ENCODE peak calls at places on chromosome 5, in seven cellular contexts. A is fibroblast of the aortic adventitia; G is CD8-positive, alpha-beta T cell; H is kidney epithelial cell; I is Peyer's patch; J is MCF 10A; X is endodermal cell. O is an unnamed sample.

GRCh38 chr5:57450991-57451876 is 31.4 kb downstream of the ACTBL2 start:
- DNase-seq in A (peak), G (no peak), H (peak), I (no peak), J (no peak), X (no peak), O (no peak)

GRCh38 chr5:178121450-178122276 is 8.3 kb downstream of the N4BP3 start:
- DNase-seq in A (peak), G (no peak), H (no peak), I (no peak), J (no peak), X (no peak), O (no peak)

GRCh38 chr5:71978216-71978615 is 129.1 kb upstream of the MAP1B start:
- DNase-seq in A (no peak), G (no peak), H (no peak), I (no peak), J (no peak), X (no peak), O (no peak)

GRCh38 chr5:150647275-150648251 is 7.1 kb downstream of the SYNPO start:
- DNase-seq in A (no peak), G (no peak), H (no peak), I (peak), J (no peak), X (no peak), O (peak)

GRCh38 chr5:151222769-151223446 is 984 bp downstream of the CCDC69 start:
- DNase-seq in A (peak), G (peak), H (no peak), I (no peak), J (peak), X (peak), O (no peak)

GRCh38 chr5:132840896-132841818 is 10.7 kb upstream of the SHROOM1 start:
- DNase-seq in A (peak), G (no peak), H (no peak), I (no peak), J (peak), X (peak), O (no peak)

GRCh38 chr5:6333182-6333905 is 45.0 kb downstream of the MED10 start:
- DNase-seq in A (no peak), G (no peak), H (no peak), I (no peak), J (no peak), X (no peak), O (no peak)

GRCh38 chr5:138466900-138467710 is 1.8 kb downstream of the EGR1 start:
- DNase-seq in A (peak), G (no peak), H (no peak), I (no peak), J (no peak), X (no peak), O (no peak)

GRCh38 chr5:133041157-133041784 is 10.5 kb upstream of the HSPA4 start:
- DNase-seq in A (no peak), G (no peak), H (no peak), I (no peak), J (peak), X (no peak), O (no peak)

GRCh38 chr5:168137265-168137664 is 154.2 kb upstream of the WWC1 start:
- DNase-seq in A (no peak), G (no peak), H (no peak), I (no peak), J (peak), X (no peak), O (no peak)

GRCh38 chr5:122404653-122405362 is 92.8 kb downstream of the SNCAIP start:
- DNase-seq in A (no peak), G (no peak), H (no peak), I (no peak), J (no peak), X (no peak), O (no peak)

GRCh38 chr5:177508837-177509236 is 789 bp downstream of the DOK3 start:
- DNase-seq in A (no peak), G (no peak), H (no peak), I (no peak), J (no peak), X (no peak), O (no peak)

GRCh38 chr5:13609504-13609903 is 335.0 kb downstream of the DNAH5 start:
- DNase-seq in A (no peak), G (no peak), H (no peak), I (no peak), J (no peak), X (no peak), O (no peak)

GRCh38 chr5:82115858-82116257 is 144.0 kb downstream of the ATG10 start:
- DNase-seq in A (no peak), G (no peak), H (no peak), I (no peak), J (no peak), X (no peak), O (no peak)

GRCh38 chr5:138661342-138661975 is 86.3 kb upstream of the HSPA9 start:
- DNase-seq in A (no peak), G (no peak), H (no peak), I (no peak), J (no peak), X (no peak), O (no peak)

GRCh38 chr5:168773231-168773630 is 194.1 kb upstream of the PANK3 start:
- DNase-seq in A (no peak), G (no peak), H (no peak), I (no peak), J (no peak), X (no peak), O (no peak)

GRCh38 chr5:65742565-65743231 is 20.7 kb downstream of the NLN start:
- DNase-seq in A (peak), G (no peak), H (no peak), I (no peak), J (peak), X (no peak), O (no peak)

GRCh38 chr5:179309751-179310320 is 35.4 kb downstream of the ADAMTS2 start:
- DNase-seq in A (no peak), G (no peak), H (no peak), I (peak), J (no peak), X (no peak), O (no peak)

GRCh38 chr5:94113087-94113486 is 371.7 kb upstream of the POU5F2 start:
- DNase-seq in A (no peak), G (no peak), H (no peak), I (no peak), J (no peak), X (no peak), O (no peak)

DNA sequence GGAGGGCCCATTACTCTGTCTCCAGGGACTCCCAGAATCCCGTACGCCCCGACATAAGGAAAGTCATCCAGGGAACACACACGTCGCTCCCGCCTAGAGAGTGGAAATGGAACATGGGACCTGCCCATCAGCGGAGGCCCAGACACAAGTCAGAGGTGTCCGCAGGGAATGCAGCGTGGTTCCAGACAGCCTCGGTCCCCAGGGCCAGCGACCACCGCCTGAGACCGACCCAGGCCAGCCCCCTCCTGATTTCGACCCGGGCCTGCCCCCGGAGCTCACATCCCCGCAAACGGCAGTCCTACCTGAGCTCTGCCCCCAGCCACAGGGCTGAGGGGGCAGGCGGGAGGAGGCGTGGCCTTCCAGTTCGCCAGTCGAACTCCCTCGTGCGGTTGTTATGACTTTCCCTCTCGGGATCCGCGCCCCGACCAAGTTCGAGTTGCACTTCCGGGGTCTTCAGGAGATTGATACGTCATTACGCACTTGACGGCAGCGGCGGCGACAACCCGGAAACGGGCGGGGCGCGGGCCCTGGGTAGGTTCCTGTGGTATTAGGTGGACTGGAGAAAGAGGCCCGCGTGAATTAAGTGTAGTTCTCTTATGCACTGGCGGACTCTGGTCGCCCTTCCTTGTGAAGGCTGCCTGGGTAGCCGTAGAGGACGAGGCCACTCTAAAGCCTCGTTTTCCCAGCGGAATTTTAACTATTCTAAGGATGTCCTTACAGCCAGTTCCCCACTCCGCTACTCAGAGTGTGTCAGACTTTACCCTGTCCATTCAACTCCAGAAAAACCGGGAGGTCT is 370.0 kb upstream of the POU5F2 start:
- DNase-seq in A (peak), G (peak), H (peak), I (peak), J (peak), X (peak), O (peak)
- TF ChIP-seq CTCF in A (peak), G (no peak), H (no peak), I (no peak), J (peak), X (peak), O (no peak)

GRCh38 chr5:176438959-176439757 is 9.0 kb upstream of the FAF2 start:
- DNase-seq in A (no peak), G (peak), H (peak), I (no peak), J (peak), X (peak), O (no peak)
- TF ChIP-seq CTCF in A (no peak), G (no peak), H (no peak), I (no peak), J (no peak), X (no peak), O (no peak)

DNA sequence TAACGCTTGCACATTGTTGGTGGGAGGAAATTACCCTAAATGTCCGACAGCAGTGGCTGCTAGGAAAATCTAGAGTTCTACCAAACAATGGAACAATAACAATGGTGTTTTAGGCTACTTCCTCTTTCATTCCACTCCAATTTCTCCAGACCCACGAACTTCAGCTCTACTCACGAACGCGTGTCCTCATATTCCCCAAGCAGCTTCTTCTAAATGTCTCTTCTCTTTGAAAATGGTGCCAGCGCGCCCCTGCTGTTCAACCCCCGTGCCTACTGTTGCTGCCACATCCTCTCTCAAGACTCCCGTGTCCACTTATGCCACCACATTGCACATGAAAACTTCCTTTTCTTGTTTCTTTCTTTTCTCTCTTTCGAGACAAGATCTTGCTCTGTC is 25.6 kb downstream of the OR2V2 start:
- DNase-seq in A (no peak), G (peak), H (no peak), I (no peak), J (no peak), X (no peak), O (no peak)
- TF ChIP-seq CTCF in A (no peak), G (no peak), H (no peak), I (no peak), J (peak), X (peak), O (no peak)

GRCh38 chr5:180848878-180849277 is 12.2 kb downstream of the ZFP62 start:
- DNase-seq in A (no peak), G (no peak), H (no peak), I (no peak), J (no peak), X (no peak), O (no peak)
- TF ChIP-seq CTCF in A (no peak), G (no peak), H (no peak), I (no peak), J (peak), X (peak), O (no peak)

GRCh38 chr5:20574576-20574975 is 586.6 kb upstream of the CDH18 start:
- DNase-seq in A (no peak), G (no peak), H (no peak), I (no peak), J (no peak), X (no peak), O (no peak)

GRCh38 chr5:20575515-20575914 is 587.5 kb upstream of the CDH18 start:
- DNase-seq in A (peak), G (no peak), H (no peak), I (no peak), J (no peak), X (peak), O (no peak)

GRCh38 chr5:20570486-20570885 is 582.5 kb upstream of the CDH18 start:
- DNase-seq in A (no peak), G (no peak), H (no peak), I (no peak), J (peak), X (no peak), O (no peak)

DNA sequence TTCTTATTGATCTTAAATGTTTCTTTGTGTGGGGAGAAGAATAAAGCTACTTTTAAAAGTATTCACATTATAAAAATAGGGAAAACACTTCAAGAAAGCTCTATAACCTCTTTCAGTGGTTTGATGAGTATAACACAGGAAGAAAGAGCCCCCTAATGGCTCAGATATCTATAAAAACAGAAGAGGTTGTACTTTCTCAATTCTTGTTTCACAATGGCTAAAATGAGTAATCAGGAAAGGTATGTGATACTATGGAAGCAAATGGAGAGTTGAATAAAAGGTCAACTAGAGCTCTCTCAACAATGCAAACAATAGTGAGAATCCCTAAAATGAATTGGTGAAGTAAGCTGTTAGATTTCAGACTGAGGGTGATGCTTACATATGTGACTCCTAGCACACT is 584.6 kb upstream of the CDH18 start:
- DNase-seq in A (peak), G (no peak), H (peak), I (no peak), J (peak), X (no peak), O (no peak)
- TF ChIP-seq CTCF in A (peak), G (no peak), H (peak), I (no peak), J (peak), X (peak), O (no peak)

GRCh38 chr5:53481354-53481886 is 991 bp downstream of the FST start:
- DNase-seq in A (peak), G (no peak), H (no peak), I (no peak), J (peak), X (no peak), O (no peak)

GRCh38 chr5:53478411-53479044 is 1.9 kb upstream of the FST start:
- DNase-seq in A (peak), G (no peak), H (no peak), I (no peak), J (peak), X (peak), O (no peak)

GRCh38 chr5:53479045-53479655 is 1.3 kb upstream of the FST start:
- DNase-seq in A (peak), G (no peak), H (no peak), I (no peak), J (peak), X (no peak), O (no peak)

GRCh38 chr5:53480474-53481353 is at the start of gene FST:
- DNase-seq in A (peak), G (no peak), H (no peak), I (no peak), J (peak), X (peak), O (no peak)

DNA sequence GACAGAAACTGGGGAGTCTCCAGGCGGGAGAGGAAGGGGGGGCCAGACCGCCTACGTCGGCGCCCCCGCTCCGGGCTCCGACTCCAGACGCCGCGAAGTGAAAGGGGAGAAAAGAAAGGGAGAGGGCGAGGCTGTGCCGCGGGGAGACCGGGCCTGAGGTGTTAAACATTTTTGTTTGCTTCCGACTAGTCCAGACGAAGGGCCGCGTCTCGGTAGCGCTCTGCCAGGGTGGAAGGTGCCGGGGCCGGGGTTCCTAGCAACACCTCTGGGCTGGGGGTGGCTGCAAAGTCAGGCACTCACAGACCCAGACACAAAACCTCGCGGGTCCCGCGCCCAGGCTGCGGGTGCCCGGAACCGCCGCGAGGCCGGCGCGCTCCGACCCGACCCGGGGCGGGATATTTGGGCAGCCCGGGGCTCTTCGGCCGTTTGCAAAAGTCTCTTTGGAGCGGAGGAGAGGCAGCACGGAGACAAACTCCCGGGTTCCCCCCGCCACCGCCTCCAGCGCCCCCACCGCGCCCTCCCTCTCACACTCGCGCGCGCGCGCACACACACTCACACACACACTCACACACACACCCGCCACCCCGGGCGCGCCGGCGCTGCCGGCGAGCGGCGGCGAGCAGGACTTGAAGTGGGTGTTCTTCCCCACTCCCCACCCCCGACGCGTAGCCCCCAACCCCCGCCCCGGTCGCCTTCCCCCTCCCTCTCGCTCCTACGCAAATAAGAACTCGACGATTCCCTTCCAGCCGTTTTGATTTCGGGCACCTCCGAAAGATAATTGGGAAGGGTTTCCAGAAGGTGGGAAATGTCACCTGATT is 564 bp upstream of the FST start:
- DNase-seq in A (peak), G (peak), H (no peak), I (peak), J (peak), X (peak), O (no peak)
- TF ChIP-seq CTCF in A (no peak), G (no peak), H (no peak), I (no peak), J (no peak), X (no peak), O (no peak)

GRCh38 chr5:103489293-103489692 is 73.3 kb downstream of the NUDT12 start:
- DNase-seq in A (no peak), G (no peak), H (no peak), I (no peak), J (no peak), X (no peak), O (no peak)

GRCh38 chr5:103490340-103490739 is 72.2 kb downstream of the NUDT12 start:
- DNase-seq in A (no peak), G (no peak), H (no peak), I (no peak), J (no peak), X (no peak), O (no peak)

GRCh38 chr5:103487822-103488493 is 74.6 kb downstream of the NUDT12 start:
- DNase-seq in A (no peak), G (no peak), H (no peak), I (no peak), J (no peak), X (no peak), O (no peak)

GRCh38 chr5:103487253-103487652 is 75.3 kb downstream of the NUDT12 start:
- DNase-seq in A (no peak), G (no peak), H (no peak), I (no peak), J (no peak), X (no peak), O (no peak)
- TF ChIP-seq CTCF in A (no peak), G (no peak), H (no peak), I (no peak), J (no peak), X (no peak), O (no peak)

DNA sequence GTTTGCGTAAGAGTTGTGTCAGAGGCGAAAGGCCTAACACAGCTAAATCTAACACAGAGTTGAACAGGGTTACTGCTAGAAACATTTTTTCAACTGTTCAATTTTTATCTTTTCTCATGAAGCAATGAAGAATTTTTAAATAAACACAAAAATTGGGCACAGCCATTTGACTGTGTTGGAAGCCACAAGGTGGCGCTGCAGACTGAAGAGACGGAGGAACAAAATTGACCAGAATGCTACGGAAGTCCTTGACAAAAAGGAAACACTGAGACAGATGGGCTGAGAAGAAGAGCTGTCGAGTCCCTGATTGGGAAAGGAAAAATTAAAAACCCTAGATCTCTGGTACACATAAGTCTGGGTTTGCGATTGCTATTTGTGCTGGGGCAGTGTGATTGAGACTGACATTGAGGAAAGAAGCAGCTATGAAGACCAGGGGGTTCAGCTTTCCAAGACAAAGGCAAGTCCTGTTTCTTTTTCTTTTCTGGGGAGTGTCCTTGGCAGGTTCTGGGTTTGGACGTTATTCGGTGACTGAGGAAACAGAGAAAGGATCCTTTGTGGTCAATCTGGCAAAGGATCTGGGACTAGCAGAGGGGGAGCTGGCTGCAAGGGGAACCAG is at the start of gene PCDHB9:
- DNase-seq in A (no peak), G (no peak), H (no peak), I (no peak), J (peak), X (peak), O (no peak)
- TF ChIP-seq CTCF in A (peak), G (peak), H (peak), I (no peak), J (peak), X (peak), O (no peak)